ENCODE peak calls at places on chromosomes 1 and 21, in five cellular contexts. E is tibial artery, Y is fibroblast of lung, U is choroid plexus epithelial cell, W is tibial nerve. G is an unnamed sample.

GRCh38 chr1:162335126-162335525 is 41.5 kb downstream of the SPATA46 start:
- DNase-seq in E (no peak), Y (no peak), U (no peak), W (no peak), G (no peak)

GRCh38 chr1:116256875-116257823 is 115.9 kb upstream of the ATP1A1 start:
- DNase-seq in E (no peak), Y (no peak), U (no peak), W (no peak), G (no peak)

GRCh38 chr1:6652986-6653385 is 28.3 kb downstream of the THAP3 start:
- DNase-seq in E (no peak), Y (no peak), U (no peak), W (no peak), G (no peak)

GRCh38 chr1:204089044-204089751 is 16.3 kb downstream of the SOX13 start:
- DNase-seq in E (peak), Y (peak), U (peak), W (peak), G (no peak)

GRCh38 chr1:24978383-24979032 is 48.4 kb upstream of the RUNX3 start:
- DNase-seq in E (no peak), Y (no peak), U (no peak), W (no peak), G (no peak)

GRCh38 chr1:231663211-231663792 is 36.7 kb downstream of the DISC1 start:
- DNase-seq in E (no peak), Y (peak), U (peak), W (no peak), G (no peak)

GRCh38 chr21:37153935-37154350 is 80.9 kb downstream of the TTC3 start:
- DNase-seq in E (no peak), Y (no peak), U (peak), W (no peak), G (no peak)

GRCh38 chr1:201436461-201436860 is 14.9 kb upstream of the TNNI1 start:
- DNase-seq in E (no peak), Y (no peak), U (peak), W (no peak), G (no peak)

GRCh38 chr1:180199018-180199417 is 31.0 kb upstream of the LHX4 start:
- DNase-seq in E (no peak), Y (no peak), U (no peak), W (no peak), G (no peak)

GRCh38 chr1:12711421-12712005 is 4.4 kb upstream of the AADACL3 start:
- DNase-seq in E (no peak), Y (no peak), U (no peak), W (no peak), G (no peak)

GRCh38 chr1:62735491-62736171 is 47.4 kb upstream of the DOCK7 start:
- DNase-seq in E (no peak), Y (peak), U (peak), W (no peak), G (no peak)

GRCh38 chr1:89546082-89546889 is 21.7 kb downstream of the LRRC8B start:
- DNase-seq in E (no peak), Y (no peak), U (peak), W (no peak), G (no peak)

GRCh38 chr1:225355863-225356262 is 72.0 kb downstream of the LBR start:
- DNase-seq in E (no peak), Y (no peak), U (no peak), W (no peak), G (no peak)

GRCh38 chr1:49185455-49185980 is 408.8 kb upstream of the BEND5 start:
- DNase-seq in E (no peak), Y (no peak), U (no peak), W (no peak), G (no peak)

GRCh38 chr1:169144941-169145626 is 38.6 kb downstream of the ATP1B1 start:
- DNase-seq in E (no peak), Y (no peak), U (no peak), W (no peak), G (no peak)

GRCh38 chr1:1377540-1378205 is 2.7 kb upstream of the AURKAIP1 start:
- DNase-seq in E (no peak), Y (no peak), U (no peak), W (no peak), G (no peak)

GRCh38 chr1:2170211-2170610 is 24.4 kb downstream of the FAAP20 start:
- DNase-seq in E (no peak), Y (no peak), U (no peak), W (no peak), G (no peak)

GRCh38 chr21:31554511-31555022 is 104.9 kb upstream of the SOD1 start:
- DNase-seq in E (no peak), Y (no peak), U (peak), W (no peak), G (peak)

GRCh38 chr1:54380285-54380882 is 25.8 kb downstream of the SSBP3 start:
- DNase-seq in E (no peak), Y (no peak), U (no peak), W (no peak), G (no peak)

GRCh38 chr1:22537441-22538139 is 25.7 kb upstream of the EPHA8 start:
- DNase-seq in E (no peak), Y (no peak), U (no peak), W (no peak), G (no peak)

GRCh38 chr1:40699787-40700186 is 8.3 kb downstream of the NFYC start:
- DNase-seq in E (no peak), Y (no peak), U (no peak), W (no peak), G (no peak)

GRCh38 chr1:169060010-169060722 is 46.3 kb upstream of the ATP1B1 start:
- DNase-seq in E (no peak), Y (no peak), U (peak), W (peak), G (no peak)

GRCh38 chr21:34692458-34693020 is 23.7 kb downstream of the CLIC6 start:
- DNase-seq in E (no peak), Y (no peak), U (no peak), W (no peak), G (no peak)

GRCh38 chr1:235601087-235601486 is 48.5 kb downstream of the GNG4 start:
- DNase-seq in E (no peak), Y (peak), U (peak), W (no peak), G (no peak)

DNA sequence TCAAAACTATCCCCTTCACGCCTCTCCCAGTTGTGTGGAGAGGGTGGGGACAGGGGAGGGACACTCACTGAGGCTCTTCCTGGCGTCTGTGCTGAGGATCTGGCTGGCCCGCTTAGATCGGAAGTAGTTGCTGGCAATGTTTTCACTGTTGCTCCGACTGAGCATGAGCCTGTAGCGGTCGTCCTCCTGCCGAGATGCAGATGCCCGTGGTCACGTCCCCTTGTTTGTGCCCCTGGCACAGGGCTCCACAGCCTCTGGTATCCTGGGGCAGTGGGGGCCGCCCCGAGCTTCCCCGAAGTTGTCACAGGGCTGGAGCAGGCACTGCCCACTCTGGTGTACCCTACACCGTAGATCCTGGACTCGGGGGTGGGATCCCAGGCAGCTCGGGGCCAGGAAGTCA is 5.0 kb upstream of the DDOST start:
- DNase-seq in E (no peak), Y (no peak), U (no peak), W (no peak), G (no peak)
- H3K4me3 ChIP-seq in E (no peak), Y (no peak), U (no peak), W (no peak), G (no peak)

DNA sequence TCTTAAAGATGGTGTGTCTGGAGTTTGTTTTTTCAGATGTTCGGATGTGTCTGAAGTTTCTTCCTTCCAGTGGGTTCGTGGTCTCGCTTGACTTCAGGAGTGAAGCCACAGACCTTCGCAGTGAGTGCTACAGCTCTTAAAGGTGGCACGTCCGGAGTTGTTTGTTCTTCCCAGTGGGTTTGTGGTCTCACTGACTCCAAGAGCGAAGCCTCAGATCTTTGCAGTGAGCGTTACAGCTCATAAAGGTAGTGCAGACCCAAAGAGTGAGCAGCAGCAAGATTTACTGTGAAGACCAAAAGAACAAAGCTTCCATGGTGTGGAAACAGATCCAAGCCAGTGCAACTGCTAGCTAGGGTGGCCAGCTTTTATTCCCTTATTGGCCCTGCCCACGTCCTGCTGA is 1430.4 kb upstream of the B3GALT2 start:
- DNase-seq in E (no peak), Y (no peak), U (no peak), W (no peak), G (no peak)
- TF ChIP-seq CTCF in E (no peak), Y (no peak), U (no peak), W (no peak), G (no peak)

GRCh38 chr1:164560504-164560903 is 1.5 kb downstream of the PBX1 start:
- DNase-seq in E (no peak), Y (peak), U (no peak), W (no peak), G (no peak)

GRCh38 chr1:164561461-164561860 is 2.5 kb downstream of the PBX1 start:
- DNase-seq in E (no peak), Y (peak), U (no peak), W (no peak), G (no peak)

GRCh38 chr1:164559342-164560070 is 522 bp downstream of the PBX1 start:
- DNase-seq in E (peak), Y (no peak), U (peak), W (peak), G (peak)

GRCh38 chr1:164560076-164560475 is 1.1 kb downstream of the PBX1 start:
- DNase-seq in E (no peak), Y (peak), U (peak), W (no peak), G (no peak)

GRCh38 chr1:164561007-164561406 is 2.0 kb downstream of the PBX1 start:
- DNase-seq in E (no peak), Y (peak), U (no peak), W (no peak), G (no peak)
- H3K4me3 ChIP-seq in E (peak), Y (peak), U (peak), W (peak), G (peak)

GRCh38 chr1:172070055-172070454 is 228.8 kb downstream of the DNM3 start:
- DNase-seq in E (no peak), Y (no peak), U (no peak), W (no peak), G (no peak)
- TF ChIP-seq CTCF in E (no peak), Y (no peak), U (no peak), W (no peak), G (no peak)

GRCh38 chr21:36028127-36029069 is 31.9 kb downstream of the SETD4 start:
- DNase-seq in E (peak), Y (peak), U (peak), W (peak), G (peak)
- H3K4me3 ChIP-seq in E (no peak), Y (no peak), U (no peak), W (no peak), G (no peak)

G was measured in upper lobe of right lung.